ENCODE peak calls at places on chromosomes 7 and 10, in ten cellular contexts. K, I, E, Q, G, X, A, T, O and U are unnamed samples.
A peak's percentile ranks its signal among the peaks of the same experiment; 100 is the strongest.

GRCh38 chr10:97479939-97480338 is 18.3 kb downstream of the MMS19 start:
- DNase-seq in K (peak; percentile 99), I (no peak), E (no peak), Q (no peak), G (no peak), X (no peak), A (no peak), T (no peak), O (no peak), U (no peak)

GRCh38 chr10:17003151-17003550 is 126.5 kb downstream of the CUBN start:
- DNase-seq in K (no peak), I (no peak), E (no peak), Q (no peak), G (peak; percentile 97), X (no peak), A (peak; percentile 85), T (peak; percentile 95), O (peak; percentile 86), U (no peak)

GRCh38 chr7:131154380-131154779 is 173.3 kb upstream of the MKLN1 start:
- DNase-seq in K (no peak), I (no peak), E (no peak), Q (no peak), G (no peak), X (no peak), A (no peak), T (no peak), O (no peak), U (no peak)

GRCh38 chr10:103783686-103784085 is 71.7 kb downstream of the SH3PXD2A start:
- DNase-seq in K (no peak), I (no peak), E (no peak), Q (no peak), G (no peak), X (no peak), A (no peak), T (no peak), O (peak; percentile 61), U (no peak)

GRCh38 chr10:120369831-120370230 is 87.2 kb upstream of the PLPP4 start:
- DNase-seq in K (no peak), I (no peak), E (no peak), Q (no peak), G (no peak), X (no peak), A (no peak), T (no peak), O (no peak), U (no peak)

GRCh38 chr7:149207324-149208035 is 12.1 kb downstream of the ZNF282 start:
- DNase-seq in K (no peak), I (no peak), E (no peak), Q (no peak), G (no peak), X (no peak), A (no peak), T (no peak), O (no peak), U (no peak)

GRCh38 chr10:23530079-23530478 is 91.2 kb downstream of the OTUD1 start:
- DNase-seq in K (no peak), I (no peak), E (no peak), Q (no peak), G (peak; percentile 29), X (no peak), A (peak; percentile 42), T (peak; percentile 50), O (peak; percentile 14), U (no peak)

GRCh38 chr10:35585356-35585755 is 19.8 kb upstream of the GJD4 start:
- DNase-seq in K (no peak), I (no peak), E (no peak), Q (no peak), G (no peak), X (no peak), A (no peak), T (no peak), O (no peak), U (no peak)

GRCh38 chr7:128007293-128007680 is 23.9 kb downstream of the LRRC4 start:
- DNase-seq in K (no peak), I (no peak), E (no peak), Q (no peak), G (no peak), X (no peak), A (no peak), T (no peak), O (no peak), U (no peak)

GRCh38 chr7:151131622-151132293 is 35.7 kb downstream of the GBX1 start:
- DNase-seq in K (no peak), I (no peak), E (no peak), Q (no peak), G (no peak), X (no peak), A (no peak), T (no peak), O (no peak), U (no peak)

GRCh38 chr10:113961261-113961938 is 82.3 kb upstream of the ADRB1 start:
- DNase-seq in K (no peak), I (peak; percentile 71), E (peak; percentile 54), Q (no peak), G (no peak), X (no peak), A (no peak), T (no peak), O (no peak), U (no peak)

GRCh38 chr10:123378302-123378701 is 224.1 kb downstream of the BUB3 start:
- DNase-seq in K (no peak), I (no peak), E (no peak), Q (no peak), G (no peak), X (no peak), A (no peak), T (no peak), O (no peak), U (no peak)

GRCh38 chr10:123381271-123381670 is 227.1 kb downstream of the BUB3 start:
- DNase-seq in K (no peak), I (no peak), E (no peak), Q (no peak), G (no peak), X (no peak), A (peak; percentile 2), T (peak; percentile 15), O (no peak), U (no peak)

GRCh38 chr10:123379156-123379555 is 225.0 kb downstream of the BUB3 start:
- DNase-seq in K (peak; percentile 43), I (no peak), E (no peak), Q (no peak), G (no peak), X (no peak), A (no peak), T (no peak), O (no peak), U (no peak)

GRCh38 chr10:123377883-123378282 is 223.7 kb downstream of the BUB3 start:
- DNase-seq in K (no peak), I (no peak), E (no peak), Q (no peak), G (no peak), X (peak; percentile 17), A (no peak), T (peak; percentile 4), O (no peak), U (no peak)

GRCh38 chr10:123380491-123381085 is 226.4 kb downstream of the BUB3 start:
- DNase-seq in K (peak; percentile 37), I (no peak), E (no peak), Q (no peak), G (peak; percentile 6), X (peak; percentile 39), A (peak; percentile 34), T (peak; percentile 67), O (no peak), U (no peak)
- TF ChIP-seq CTCF in K (peak; percentile 50), I (peak; percentile 42), E (no peak), Q (peak; percentile 48), G (peak; percentile 34), X (peak; percentile 74), A (peak; percentile 30), T (peak; percentile 60), O (no peak), U (peak; percentile 2)

GRCh38 chr7:110446658-110447057 is 644.3 kb upstream of the LRRN3 start:
- DNase-seq in K (no peak), I (no peak), E (no peak), Q (no peak), G (no peak), X (no peak), A (no peak), T (no peak), O (no peak), U (no peak)

GRCh38 chr7:110442386-110442837 is 648.5 kb upstream of the LRRN3 start:
- DNase-seq in K (peak; percentile 81), I (no peak), E (peak; percentile 13), Q (no peak), G (no peak), X (peak; percentile 24), A (peak; percentile 3), T (no peak), O (peak; percentile 11), U (no peak)
- TF ChIP-seq CTCF in K (peak; percentile 94), I (peak; percentile 54), E (no peak), Q (peak; percentile 61), G (no peak), X (peak; percentile 31), A (peak; percentile 10), T (no peak), O (no peak), U (no peak)

DNA sequence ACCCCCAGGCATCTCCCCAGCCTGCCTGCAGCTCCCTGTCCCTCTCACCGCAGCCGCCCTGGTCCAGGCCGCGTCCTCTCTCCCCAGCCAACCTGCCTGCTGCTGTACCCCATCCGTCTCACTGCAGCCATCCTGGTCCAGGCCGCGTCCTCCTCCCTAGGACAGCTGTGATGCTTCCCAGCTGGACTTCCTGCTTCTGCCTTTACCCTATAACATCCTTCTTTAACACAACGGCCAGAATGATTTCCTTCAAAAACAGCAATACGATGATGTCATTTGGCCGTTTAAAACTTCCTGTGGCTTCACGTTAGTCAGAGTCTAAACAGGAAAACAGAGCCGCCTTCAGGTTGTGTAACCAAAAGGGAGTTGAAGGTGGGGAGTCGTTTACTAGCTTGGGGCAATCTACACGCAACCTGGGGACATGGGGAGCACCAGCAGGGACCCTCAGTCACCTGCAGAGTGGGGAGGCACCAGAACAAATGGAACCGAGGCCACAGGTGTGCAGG is 32.2 kb upstream of the ZFAND2A start:
- DNase-seq in K (no peak), I (no peak), E (peak; percentile 90), Q (no peak), G (peak; percentile 70), X (no peak), A (peak; percentile 96), T (peak; percentile 69), O (peak; percentile 83), U (peak; percentile 16)
- TF ChIP-seq CTCF in K (no peak), I (no peak), E (no peak), Q (no peak), G (peak; percentile 14), X (no peak), A (peak; percentile 12), T (no peak), O (no peak), U (no peak)

DNA sequence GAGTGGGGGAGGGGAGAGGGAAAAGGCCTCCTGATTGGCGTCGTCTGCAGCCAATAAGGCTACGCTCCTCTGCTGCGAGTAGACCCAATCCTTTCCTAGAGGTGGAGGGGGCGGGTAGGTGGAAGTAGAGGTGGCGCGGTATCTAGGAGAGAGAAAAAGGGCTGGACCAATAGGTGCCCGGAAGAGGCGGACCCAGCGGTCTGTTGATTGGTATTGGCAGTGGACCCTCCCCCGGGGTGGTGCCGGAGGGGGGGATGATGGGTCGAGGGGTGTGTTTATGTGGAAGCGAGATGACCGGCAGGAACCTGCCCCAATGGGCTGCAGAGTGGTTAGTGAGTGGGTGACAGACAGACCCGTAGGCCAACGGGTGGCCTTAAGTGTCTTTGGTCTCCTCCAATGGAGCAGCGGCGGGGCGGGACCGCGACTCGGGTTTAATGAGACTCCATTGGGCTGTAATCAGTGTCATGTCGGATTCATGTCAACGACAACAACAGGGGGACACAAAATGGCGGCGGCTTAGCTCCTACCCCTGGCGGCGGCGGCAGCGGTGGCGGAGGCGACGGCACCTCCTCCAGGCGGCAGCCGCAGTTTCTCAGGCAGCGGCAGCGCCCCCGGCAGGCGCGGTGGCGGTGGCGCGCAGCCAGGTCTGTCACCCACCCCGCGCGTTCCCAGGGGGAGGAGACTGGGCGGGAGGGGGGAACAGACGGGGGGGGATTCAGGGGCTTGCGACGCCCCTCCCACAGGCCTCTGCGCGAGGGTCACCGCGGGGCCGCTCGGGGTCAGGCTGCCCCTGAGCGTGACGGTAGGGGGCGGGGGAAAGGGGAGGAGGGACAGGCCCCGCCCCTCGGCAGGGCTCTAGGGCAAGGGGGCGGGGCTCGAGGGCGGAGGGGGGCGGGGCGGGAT is at the start of gene KAT6B:
- DNase-seq in K (peak; percentile 100), I (peak; percentile 100), E (peak; percentile 100), Q (peak; percentile 99), G (peak; percentile 100), X (peak; percentile 100), A (peak; percentile 100), T (peak; percentile 100), O (peak; percentile 100), U (peak; percentile 100)
- TF ChIP-seq CTCF in K (peak; percentile 9), I (peak; percentile 6), E (no peak), Q (peak; percentile 58), G (peak; percentile 3), X (no peak), A (no peak), T (peak; percentile 21), O (peak; percentile 30), U (no peak)